ENCODE peak calls at places on chromosomes 2 and 18, in ten cellular contexts. I is tibial artery, J is mesenchymal stem cell, G is endodermal cell, Z is prostate gland, M is lower lobe of right lung, H is heart right ventricle, T is MM.1S, B is transverse colon, W is left ventricle myocardium inferior. A is an unnamed sample. For H3K9me3 and H3K4me1, the result is how much of the 10 kb centered on the place peaks cover.

GRCh38 chr2:108315408-108316193 is 26.9 kb downstream of the SULT1C2 start:
- DNase-seq in I (no peak), G (no peak), W (no peak), Z (peak), M (no peak), T (no peak), B (no peak), H (no peak), J (no peak), A (no peak)

GRCh38 chr18:59918320-59918755 is 18.5 kb downstream of the PMAIP1 start:
- DNase-seq in W (peak), J (no peak), G (no peak), M (peak), H (peak), I (no peak), B (peak), Z (no peak), T (no peak), A (no peak)

GRCh38 chr18:75201273-75201898 is 7.6 kb downstream of the PTGR3 start:
- DNase-seq in M (no peak), G (no peak), T (no peak), W (no peak), H (no peak), Z (no peak), J (no peak), B (no peak), I (no peak), A (no peak)

GRCh38 chr2:59463401-59463800 is 1090.1 kb downstream of the BCL11A start:
- DNase-seq in H (no peak), G (peak), M (no peak), J (no peak), T (no peak), Z (no peak), B (no peak), I (no peak), W (no peak), A (no peak)

GRCh38 chr18:76491436-76491800 is 3.6 kb downstream of the ZNF516 start:
- DNase-seq in M (peak), I (peak), J (peak), G (peak), Z (peak), B (peak), H (peak), T (peak), W (peak), A (peak)

GRCh38 chr18:76977108-76977621 is 154.8 kb downstream of the ZNF236 start:
- DNase-seq in Z (no peak), G (peak), W (no peak), H (no peak), I (no peak), T (no peak), M (no peak), B (peak), J (no peak), A (no peak)

GRCh38 chr2:63842149-63843061 is 709 bp downstream of the UGP2 start:
- DNase-seq in T (peak), M (no peak), H (peak), J (peak), W (no peak), Z (peak), I (peak), B (peak), G (peak), A (peak)

GRCh38 chr2:168961450-168962229 is 60.5 kb downstream of the G6PC2 start:
- DNase-seq in I (no peak), G (peak), B (peak), H (no peak), M (no peak), T (peak), J (peak), W (no peak), Z (peak), A (no peak)

GRCh38 chr2:206836722-206837121 is 71.3 kb downstream of the FASTKD2 start:
- DNase-seq in B (no peak), W (no peak), M (no peak), T (no peak), G (no peak), J (no peak), I (no peak), Z (no peak), H (no peak), A (no peak)

GRCh38 chr2:178845565-178846457 is 38.6 kb upstream of the TTN start:
- DNase-seq in B (no peak), J (no peak), I (no peak), W (no peak), Z (no peak), H (no peak), G (no peak), T (no peak), M (no peak), A (no peak)

GRCh38 chr2:136327162-136327852 is 209.4 kb upstream of the CXCR4 start:
- DNase-seq in J (peak), I (no peak), B (peak), Z (no peak), M (no peak), T (peak), H (no peak), G (peak), W (no peak), A (no peak)

GRCh38 chr2:191811807-191812602 is 34.9 kb downstream of the CAVIN2 start:
- DNase-seq in W (peak), M (no peak), I (no peak), G (peak), B (peak), H (peak), Z (peak), T (peak), J (peak), A (no peak)

GRCh38 chr2:8607591-8607990 is 74.3 kb upstream of the ID2 start:
- DNase-seq in G (no peak), H (no peak), T (no peak), B (no peak), Z (no peak), M (no peak), I (no peak), W (no peak), J (peak), A (no peak)

GRCh38 chr2:240139666-240140393 is 628 bp downstream of the OTOS start:
- DNase-seq in H (no peak), W (no peak), B (no peak), T (no peak), M (peak), I (peak), Z (no peak), G (peak), J (no peak), A (peak)

GRCh38 chr2:72037322-72037721 is 110.3 kb downstream of the CYP26B1 start:
- DNase-seq in G (peak), J (no peak), B (no peak), W (no peak), M (no peak), T (no peak), H (no peak), Z (no peak), I (no peak), A (no peak)

GRCh38 chr2:51782874-51783765 is 751.2 kb upstream of the NRXN1 start:
- DNase-seq in B (no peak), H (no peak), Z (no peak), W (no peak), G (no peak), M (no peak), T (peak), J (no peak), I (no peak), A (no peak)

GRCh38 chr2:38626326-38627031 is 23.8 kb upstream of the HNRNPLL start:
- DNase-seq in H (no peak), J (no peak), M (no peak), B (no peak), I (no peak), Z (no peak), W (no peak), T (no peak), G (no peak), A (no peak)

GRCh38 chr18:46343940-46344372 is 239.8 kb downstream of the HAUS1 start:
- DNase-seq in G (peak), J (no peak), T (peak), H (peak), W (peak), I (no peak), M (peak), Z (peak), B (peak), A (peak)

GRCh38 chr18:11167778-11168177 is 18.4 kb upstream of the PIEZO2 start:
- DNase-seq in J (peak), B (no peak), I (no peak), M (no peak), W (no peak), G (no peak), Z (no peak), T (no peak), H (no peak), A (no peak)

GRCh38 chr2:240576436-240577205 is 8.3 kb downstream of the RNPEPL1 start:
- DNase-seq in T (no peak), J (no peak), I (no peak), H (peak), M (peak), Z (no peak), W (peak), B (no peak), G (no peak), A (no peak)

GRCh38 chr2:3644891-3645605 is 13.0 kb upstream of the ALLC start:
- DNase-seq in T (no peak), B (no peak), M (no peak), W (no peak), J (no peak), G (peak), Z (no peak), I (peak), H (no peak), A (peak)

GRCh38 chr2:234681206-234681605 is 184.3 kb upstream of the ARL4C start:
- DNase-seq in B (no peak), H (no peak), G (peak), Z (no peak), T (no peak), W (no peak), I (no peak), J (no peak), M (no peak), A (no peak)

GRCh38 chr2:66851449-66851872 is 416.5 kb downstream of the MEIS1 start:
- DNase-seq in W (no peak), I (no peak), J (peak), B (peak), M (no peak), H (no peak), G (no peak), T (no peak), Z (no peak), A (no peak)

GRCh38 chr18:36809590-36810381 is 19.0 kb downstream of the TPGS2 start:
- DNase-seq in W (no peak), B (peak), T (peak), I (no peak), J (peak), Z (peak), M (no peak), H (no peak), G (peak), A (no peak)

GRCh38 chr2:207423886-207424285 is 105.9 kb upstream of the CREB1 start:
- DNase-seq in H (no peak), Z (no peak), J (peak), B (no peak), T (peak), M (no peak), W (no peak), G (no peak), I (no peak), A (no peak)

GRCh38 chr2:173653427-173653795 is 298.7 kb downstream of the CDCA7 start:
- DNase-seq in G (no peak), J (no peak), M (no peak), T (no peak), B (no peak), Z (no peak), I (no peak), H (no peak), W (no peak), A (no peak)

GRCh38 chr2:143949121-143949848 is 570.6 kb downstream of the ZEB2 start:
- DNase-seq in B (no peak), Z (no peak), I (no peak), G (no peak), T (no peak), W (no peak), H (no peak), J (peak), M (no peak), A (no peak)

GRCh38 chr18:78127041-78127440 is 852.6 kb upstream of the SALL3 start:
- DNase-seq in M (no peak), H (no peak), W (no peak), G (no peak), B (no peak), J (no peak), Z (no peak), I (no peak), T (no peak), A (no peak)

GRCh38 chr18:78129260-78129659 is 850.4 kb upstream of the SALL3 start:
- DNase-seq in I (no peak), M (no peak), B (no peak), Z (no peak), W (no peak), G (no peak), J (no peak), H (no peak), T (no peak), A (no peak)

GRCh38 chr18:78133729-78134128 is 845.9 kb upstream of the SALL3 start:
- DNase-seq in M (no peak), I (no peak), Z (no peak), T (no peak), H (no peak), G (no peak), B (no peak), J (no peak), W (no peak), A (no peak)

GRCh38 chr18:78128004-78128403 is 851.6 kb upstream of the SALL3 start:
- DNase-seq in B (no peak), I (no peak), M (no peak), J (no peak), H (no peak), W (no peak), G (no peak), Z (no peak), T (no peak), A (no peak)

GRCh38 chr18:78130232-78131195 is 849.1 kb upstream of the SALL3 start:
- DNase-seq in H (no peak), J (no peak), T (no peak), I (no peak), B (no peak), W (no peak), M (no peak), G (no peak), Z (no peak), A (no peak)
- H3K9me3 ChIP-seq in H (under half), J (under half), T (under half), I (under half), B (under half), W (under half), M (under half), G (under half), Z (under half), A (under half)

DNA sequence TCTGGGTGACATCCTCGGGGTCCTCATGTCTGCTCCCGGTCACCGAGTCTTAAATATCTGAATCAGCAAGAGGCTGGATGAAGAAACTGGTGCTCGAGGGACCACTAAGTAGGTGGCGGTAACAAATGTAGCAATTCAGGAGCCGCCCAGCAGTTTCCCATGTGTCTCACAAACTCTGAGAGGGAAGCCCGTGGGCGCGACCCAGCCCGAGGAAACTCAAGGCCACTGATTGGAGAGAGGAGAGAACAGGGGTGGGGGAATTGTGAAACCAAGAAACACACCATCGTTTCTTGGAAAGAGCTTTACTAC is 10.7 kb downstream of the MLPH start:
- DNase-seq in J (peak), M (peak), H (no peak), Z (no peak), I (no peak), B (no peak), G (no peak), W (no peak), T (no peak), A (no peak)
- H3K27ac ChIP-seq in J (no peak), M (peak), H (no peak), Z (peak), I (no peak), B (no peak), G (no peak), W (no peak), T (no peak), A (no peak)

GRCh38 chr2:134248913-134249312 is 5.0 kb upstream of the MGAT5 start:
- DNase-seq in J (no peak), T (no peak), H (no peak), W (no peak), I (no peak), G (no peak), B (no peak), Z (no peak), M (no peak), A (no peak)
- H3K4me1 ChIP-seq in J (under half), T (half or more), H (under half), W (half or more), I (under half), G (under half), B (under half), Z (under half), M (under half), A (under half)

DNA sequence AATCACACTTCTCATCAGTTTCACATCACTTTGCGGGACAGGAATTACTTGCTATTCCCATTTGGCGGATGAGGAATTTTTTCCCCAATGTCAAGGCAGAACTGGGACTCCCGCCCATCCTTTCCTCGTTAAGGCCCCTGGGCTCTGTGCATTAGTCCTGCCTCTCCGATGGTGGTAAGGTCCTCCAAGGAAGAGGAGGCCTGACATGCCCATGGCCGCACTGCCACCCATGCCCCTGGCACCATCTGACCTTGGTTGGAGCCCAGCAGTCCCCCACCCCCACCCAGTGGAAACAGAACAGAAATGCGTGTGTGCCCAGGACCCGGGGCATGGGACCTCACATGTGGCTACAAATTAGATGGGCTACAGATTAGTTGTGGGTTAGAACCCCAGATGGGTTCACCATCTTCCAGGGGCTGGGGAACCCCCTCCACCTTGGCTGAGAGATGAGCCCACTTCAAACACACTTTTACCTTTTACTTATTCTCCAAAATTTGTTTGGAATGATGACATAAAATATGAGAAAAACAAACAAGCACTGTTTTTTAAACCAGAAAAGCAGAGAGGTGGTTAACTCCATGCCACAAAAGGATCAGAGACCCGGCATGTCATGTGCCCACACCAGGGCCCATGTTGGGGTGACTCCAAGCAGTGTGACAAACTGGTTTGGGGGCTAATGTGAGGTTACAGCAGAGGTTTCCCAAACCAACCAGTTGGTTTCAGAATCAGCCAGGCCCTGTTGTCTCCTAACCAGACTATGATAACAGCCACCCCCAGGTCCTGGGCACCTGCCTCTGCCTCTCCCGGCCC is 11.0 kb upstream of the DUSP2 start:
- DNase-seq in W (no peak), B (no peak), T (no peak), M (no peak), Z (no peak), G (no peak), I (no peak), J (no peak), H (no peak), A (no peak)
- H3K9me3 ChIP-seq in W (under half), B (under half), T (under half), M (under half), Z (under half), G (under half), I (under half), J (under half), H (under half), A (under half)

DNA sequence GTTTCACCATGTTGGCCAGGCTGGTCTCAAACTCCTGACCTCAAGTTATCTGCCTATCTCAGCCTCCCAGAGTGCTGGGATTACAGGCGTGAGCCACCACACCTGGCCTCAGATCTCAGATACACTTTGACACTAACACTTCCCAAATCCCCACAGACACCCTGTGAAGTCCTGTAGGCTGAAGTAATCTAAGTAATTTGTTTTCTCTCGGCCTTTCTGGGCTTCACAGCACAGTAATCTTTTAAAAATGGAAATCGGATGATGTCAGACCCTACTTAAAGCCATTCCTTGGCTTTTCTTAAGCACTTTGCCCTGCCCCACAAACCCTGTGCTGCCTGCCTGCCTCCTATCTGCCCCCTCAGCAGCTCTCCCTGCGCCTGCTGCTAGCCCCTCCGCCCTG is 16.2 kb downstream of the ATIC start:
- DNase-seq in I (no peak), G (peak), M (no peak), W (no peak), B (no peak), T (no peak), H (no peak), J (no peak), Z (no peak), A (no peak)
- H3K27ac ChIP-seq in I (no peak), G (no peak), M (no peak), W (no peak), B (no peak), T (no peak), H (no peak), J (no peak), Z (no peak), A (no peak)

A was measured in aorta.